ENCODE peak calls at places on chromosomes 2 and 18, in six cellular contexts. K is fibroblast of lung, Y is OCI-LY7, O is GM06990, C is NB4, I is progenitor cell of endocrine pancreas. N is an unnamed sample.
A peak's percentile ranks its signal among the peaks of the same experiment; 100 is the strongest.

GRCh38 chr2:215299337-215299859 is 12.5 kb upstream of the ATIC start:
- DNase-seq in K (no peak), Y (no peak), O (no peak), C (no peak), I (no peak), N (no peak)

GRCh38 chr2:53905396-53905795 is 45.6 kb upstream of the GPR75 start:
- DNase-seq in K (no peak), Y (no peak), O (no peak), C (no peak), I (no peak), N (no peak)

GRCh38 chr18:58311390-58311789 is 267.4 kb downstream of the NEDD4L start:
- DNase-seq in K (no peak), Y (no peak), O (no peak), C (no peak), I (no peak), N (no peak)

GRCh38 chr2:42385225-42385624 is 24.2 kb upstream of the COX7A2L start:
- DNase-seq in K (no peak), Y (no peak), O (no peak), C (no peak), I (no peak), N (no peak)

GRCh38 chr2:142878061-142878741 is 737 bp downstream of the KYNU start:
- DNase-seq in K (no peak), Y (no peak), O (no peak), C (no peak), I (no peak), N (no peak)

GRCh38 chr2:237128026-237128703 is 42.5 kb downstream of the COPS8 start:
- DNase-seq in K (peak; percentile 99), Y (no peak), O (no peak), C (no peak), I (no peak), N (no peak)

GRCh38 chr2:76599732-76600368 is 889.1 kb upstream of the GCFC2 start:
- DNase-seq in K (peak; percentile 64), Y (peak; percentile 81), O (peak; percentile 21), C (peak; percentile 87), I (peak; percentile 35), N (peak; percentile 53)

GRCh38 chr2:138632066-138632465 is 130.5 kb downstream of the SPOPL start:
- DNase-seq in K (peak; percentile 44), Y (no peak), O (no peak), C (no peak), I (no peak), N (no peak)

GRCh38 chr2:42030829-42031228 is 17.0 kb upstream of the PKDCC start:
- DNase-seq in K (no peak), Y (no peak), O (no peak), C (no peak), I (no peak), N (no peak)

GRCh38 chr2:8370258-8370802 is 311.5 kb upstream of the ID2 start:
- DNase-seq in K (no peak), Y (peak; percentile 50), O (no peak), C (no peak), I (no peak), N (no peak)

GRCh38 chr18:79796016-79796415 is 1.7 kb upstream of the KCNG2 start:
- DNase-seq in K (no peak), Y (no peak), O (no peak), C (no peak), I (no peak), N (no peak)

GRCh38 chr2:190458352-190459107 is 50.4 kb downstream of the MFSD6 start:
- DNase-seq in K (no peak), Y (no peak), O (no peak), C (no peak), I (no peak), N (no peak)

GRCh38 chr2:18474690-18475089 is 85.8 kb downstream of the RDH14 start:
- DNase-seq in K (peak; percentile 35), Y (no peak), O (no peak), C (no peak), I (no peak), N (no peak)

GRCh38 chr2:62604336-62604735 is 98.3 kb upstream of the TMEM17 start:
- DNase-seq in K (peak; percentile 36), Y (no peak), O (no peak), C (no peak), I (no peak), N (no peak)

GRCh38 chr18:62209046-62209445 is 22.0 kb downstream of the RELCH start:
- DNase-seq in K (no peak), Y (no peak), O (no peak), C (peak; percentile 32), I (no peak), N (no peak)

GRCh38 chr2:2653221-2653620 is 322.1 kb upstream of the MYT1L start:
- DNase-seq in K (no peak), Y (no peak), O (no peak), C (no peak), I (no peak), N (no peak)

GRCh38 chr2:235146871-235147565 is 195.2 kb downstream of the SH3BP4 start:
- DNase-seq in K (no peak), Y (no peak), O (no peak), C (no peak), I (no peak), N (no peak)

GRCh38 chr2:230824406-230824978 is 40.2 kb upstream of the ITM2C start:
- DNase-seq in K (peak; percentile 71), Y (peak; percentile 82), O (peak; percentile 62), C (peak; percentile 89), I (peak; percentile 46), N (peak; percentile 83)

GRCh38 chr2:223692227-223692947 is 90.2 kb upstream of the SCG2 start:
- DNase-seq in K (peak; percentile 51), Y (peak; percentile 37), O (no peak), C (peak; percentile 18), I (no peak), N (no peak)

GRCh38 chr18:13800505-13801259 is 23.3 kb upstream of the MC5R start:
- DNase-seq in K (peak; percentile 44), Y (no peak), O (peak; percentile 32), C (no peak), I (peak; percentile 69), N (peak; percentile 64)

GRCh38 chr2:107693604-107694003 is 133.1 kb upstream of the RGPD4 start:
- DNase-seq in K (no peak), Y (no peak), O (no peak), C (no peak), I (no peak), N (no peak)

GRCh38 chr2:502831-503230 is 174.4 kb downstream of the TMEM18 start:
- DNase-seq in K (no peak), Y (no peak), O (no peak), C (no peak), I (no peak), N (no peak)

GRCh38 chr2:41066168-41066567 is 614.3 kb upstream of the SLC8A1 start:
- DNase-seq in K (no peak), Y (no peak), O (no peak), C (no peak), I (no peak), N (no peak)

DNA sequence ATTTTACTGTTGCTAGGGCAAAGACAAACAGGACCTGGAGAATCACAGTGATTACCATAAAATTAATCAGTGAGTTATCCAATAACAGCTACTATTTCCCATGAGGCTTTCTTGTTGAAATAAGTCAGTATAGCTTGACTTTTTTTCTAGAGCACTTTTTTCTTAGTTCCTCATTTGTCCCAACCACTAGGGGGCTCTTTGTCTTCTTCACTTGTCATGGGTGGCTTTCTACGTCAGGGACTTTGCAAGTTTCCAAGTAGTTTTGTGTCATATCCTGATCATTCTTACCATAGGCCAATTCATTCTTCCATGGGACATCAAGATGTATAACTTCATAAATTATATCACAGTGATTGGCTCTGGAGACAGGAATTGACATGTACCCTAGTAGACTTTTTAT is 1019.6 kb upstream of the PIK3C3 start:
- DNase-seq in K (peak; percentile 13), Y (peak; percentile 0), O (no peak), C (peak; percentile 55), I (no peak), N (no peak)
- TF ChIP-seq CTCF in K (peak; percentile 23), Y (peak; percentile 56), O (peak; percentile 29), C (peak; percentile 60), I (peak; percentile 47), N (no peak)

DNA sequence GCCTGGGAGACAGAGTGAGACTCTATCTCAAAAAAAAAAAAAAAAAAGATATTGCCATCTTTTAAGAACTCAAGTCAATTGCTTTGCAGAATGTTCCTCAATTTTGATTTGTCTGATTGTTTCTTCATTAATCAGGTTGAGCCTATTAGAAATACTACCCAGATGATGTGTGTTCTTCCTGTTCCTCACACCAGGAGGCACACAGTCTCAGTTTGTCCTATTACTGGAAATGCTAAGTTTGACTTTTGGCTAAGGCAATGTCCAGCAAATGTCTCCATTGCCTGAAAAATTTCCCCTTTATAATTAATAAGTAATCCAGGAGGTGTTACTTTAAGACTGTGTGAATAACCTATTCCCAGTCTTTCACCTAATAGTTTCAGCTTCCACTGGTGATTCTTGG is 28.4 kb downstream of the BOLA3 start:
- DNase-seq in K (peak; percentile 13), Y (no peak), O (no peak), C (peak; percentile 30), I (no peak), N (no peak)
- TF ChIP-seq CTCF in K (no peak), Y (peak; percentile 19), O (peak; percentile 11), C (no peak), I (no peak), N (peak; percentile 28)

DNA sequence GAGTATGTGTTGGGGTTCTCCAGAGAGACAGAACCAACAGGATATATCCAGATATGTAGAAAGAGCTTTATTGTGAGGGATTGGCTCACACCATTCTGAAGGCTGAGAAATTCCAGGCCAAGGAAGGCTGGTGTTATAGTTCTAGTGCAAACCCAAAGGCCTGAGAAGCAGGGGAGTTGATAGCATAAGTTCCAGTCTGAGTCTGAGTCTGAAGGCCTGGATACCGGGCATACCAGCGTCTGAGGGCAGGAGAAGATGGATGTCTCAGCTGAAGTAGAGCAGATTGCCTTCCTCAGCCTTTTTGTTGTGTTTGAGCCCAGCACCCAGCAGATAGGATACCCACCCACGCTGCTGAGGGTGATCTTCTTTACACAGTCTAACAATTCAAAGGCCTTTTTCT is 211.7 kb upstream of the RASGRP3 start:
- DNase-seq in K (peak; percentile 55), Y (no peak), O (no peak), C (no peak), I (no peak), N (no peak)
- TF ChIP-seq CTCF in K (no peak), Y (no peak), O (no peak), C (no peak), I (no peak), N (no peak)

GRCh38 chr2:109066917-109067828 is 61.8 kb upstream of the SH3RF3 start:
- DNase-seq in K (peak; percentile 10), Y (no peak), O (no peak), C (no peak), I (no peak), N (no peak)
- TF ChIP-seq CTCF in K (no peak), Y (no peak), O (no peak), C (no peak), I (no peak), N (no peak)

GRCh38 chr2:145066151-145066661 is 546.3 kb upstream of the ZEB2 start:
- DNase-seq in K (no peak), Y (no peak), O (no peak), C (no peak), I (no peak), N (no peak)
- TF ChIP-seq CTCF in K (no peak), Y (no peak), O (no peak), C (no peak), I (no peak), N (no peak)